ENCODE peak calls at places on chromosomes 11 and 22, in five cellular contexts. G is heart right ventricle, Z is NCI-H345, Q is ureter, W is iris pigment epithelial cell. L is an unnamed sample.

GRCh38 chr22:36238348-36239149 is 778 bp downstream of the APOL2 start:
- DNase-seq in W (no peak), Q (peak; percentile 49), Z (peak; percentile 47), G (no peak), L (no peak)

GRCh38 chr22:19942886-19943664 is 1.5 kb upstream of the TXNRD2 start:
- DNase-seq in G (peak; percentile 30), W (peak; percentile 94), Q (no peak), Z (no peak), L (peak; percentile 89)

GRCh38 chr11:12834630-12835029 is 160.4 kb downstream of the TEAD1 start:
- DNase-seq in Z (no peak), W (no peak), Q (no peak), G (no peak), L (no peak)

GRCh38 chr11:34204396-34205279 is 99.2 kb downstream of the NAT10 start:
- DNase-seq in Z (peak; percentile 12), W (peak; percentile 40), G (no peak), Q (no peak), L (peak; percentile 70)

GRCh38 chr11:60786811-60787567 is 1.9 kb downstream of the MS4A10 start:
- DNase-seq in W (peak; percentile 61), G (peak; percentile 85), Q (no peak), Z (no peak), L (peak; percentile 59)

GRCh38 chr22:42928969-42929837 is 72.1 kb upstream of the ARFGAP3 start:
- DNase-seq in W (peak; percentile 47), G (no peak), Q (no peak), Z (no peak), L (no peak)

GRCh38 chr22:36773935-36774334 is 2.0 kb downstream of the IFT27 start:
- DNase-seq in Q (no peak), W (peak; percentile 58), G (no peak), Z (no peak), L (no peak)

GRCh38 chr11:76291576-76292526 is 85.5 kb upstream of the WNT11 start:
- DNase-seq in W (no peak), G (no peak), Q (no peak), Z (peak; percentile 93), L (no peak)

GRCh38 chr11:47917643-47918369 is 62.6 kb upstream of the PTPRJ start:
- DNase-seq in W (peak; percentile 100), Q (peak; percentile 93), Z (peak; percentile 92), G (peak; percentile 82), L (peak; percentile 94)

GRCh38 chr11:1694064-1694845 is 2.7 kb upstream of the KRTAP5-6 start:
- DNase-seq in G (peak; percentile 89), Z (peak; percentile 85), W (peak; percentile 64), Q (peak; percentile 90), L (peak; percentile 38)

GRCh38 chr11:45906965-45907591 is at the start of gene FREY1:
- DNase-seq in Z (no peak), W (no peak), Q (no peak), G (no peak), L (no peak)